ENCODE peak calls at places on chromosome 20, in ten cellular contexts. G, D, V, O, W, X, I, M, U and S are unnamed samples.

GRCh38 chr20:46916244-46916603 is 21.6 kb downstream of the EYA2 start:
- DNase-seq in G (no peak), D (no peak), V (no peak), O (no peak), W (no peak), X (no peak), I (no peak), M (no peak), U (no peak), S (no peak)

GRCh38 chr20:51174536-51174935 is 151.6 kb upstream of the KCNG1 start:
- DNase-seq in G (no peak), D (no peak), V (no peak), O (no peak), W (no peak), X (no peak), I (no peak), M (no peak), U (no peak), S (no peak)

GRCh38 chr20:18176318-18176785 is 38.7 kb downstream of the KAT14 start:
- DNase-seq in G (no peak), D (peak), V (no peak), O (no peak), W (no peak), X (no peak), I (no peak), M (no peak), U (no peak), S (no peak)

GRCh38 chr20:11041396-11041795 is 367.6 kb upstream of the JAG1 start:
- DNase-seq in G (no peak), D (no peak), V (no peak), O (no peak), W (no peak), X (no peak), I (no peak), M (no peak), U (no peak), S (peak)

GRCh38 chr20:46962452-46963195 is 68.0 kb downstream of the EYA2 start:
- DNase-seq in G (peak), D (no peak), V (no peak), O (no peak), W (no peak), X (peak), I (no peak), M (no peak), U (no peak), S (no peak)

GRCh38 chr20:41476013-41476441 is 109.4 kb upstream of the EMILIN3 start:
- DNase-seq in G (no peak), D (peak), V (peak), O (peak), W (no peak), X (no peak), I (peak), M (no peak), U (peak), S (peak)

GRCh38 chr20:43751167-43752050 is 24.6 kb upstream of the GTSF1L start:
- DNase-seq in G (peak), D (peak), V (peak), O (no peak), W (no peak), X (no peak), I (no peak), M (no peak), U (no peak), S (peak)

GRCh38 chr20:43977252-43977651 is 62.6 kb downstream of the TOX2 start:
- DNase-seq in G (no peak), D (peak), V (no peak), O (no peak), W (no peak), X (no peak), I (no peak), M (no peak), U (no peak), S (peak)

GRCh38 chr20:3595541-3595940 is 67.7 kb downstream of the GFRA4 start:
- DNase-seq in G (no peak), D (no peak), V (no peak), O (no peak), W (no peak), X (no peak), I (no peak), M (no peak), U (no peak), S (no peak)

GRCh38 chr20:34112600-34113061 is 588 bp upstream of the EIF2S2 start:
- DNase-seq in G (no peak), D (peak), V (peak), O (peak), W (peak), X (peak), I (peak), M (no peak), U (peak), S (peak)

GRCh38 chr20:17885076-17885475 is 83.5 kb downstream of the SNX5 start:
- DNase-seq in G (no peak), D (no peak), V (no peak), O (no peak), W (no peak), X (no peak), I (no peak), M (peak), U (no peak), S (no peak)

GRCh38 chr20:32970115-32970972 is 33.9 kb downstream of the SUN5 start:
- DNase-seq in G (no peak), D (no peak), V (no peak), O (no peak), W (peak), X (no peak), I (peak), M (peak), U (no peak), S (no peak)

GRCh38 chr20:13817342-13817741 is 32.5 kb downstream of the NDUFAF5 start:
- DNase-seq in G (no peak), D (no peak), V (no peak), O (no peak), W (no peak), X (no peak), I (no peak), M (no peak), U (no peak), S (peak)

GRCh38 chr20:43029161-43029560 is 160.5 kb downstream of the PTPRT start:
- DNase-seq in G (no peak), D (no peak), V (no peak), O (no peak), W (no peak), X (no peak), I (no peak), M (no peak), U (no peak), S (no peak)

GRCh38 chr20:39291301-39291700 is 329.2 kb downstream of the DHX35 start:
- DNase-seq in G (no peak), D (peak), V (no peak), O (peak), W (no peak), X (no peak), I (no peak), M (no peak), U (no peak), S (peak)

GRCh38 chr20:45962031-45962755 is 9.8 kb downstream of the ZNF335 start:
- DNase-seq in G (no peak), D (no peak), V (no peak), O (no peak), W (no peak), X (peak), I (no peak), M (peak), U (no peak), S (no peak)

GRCh38 chr20:12528591-12529041 is 480.2 kb upstream of the SPTLC3 start:
- DNase-seq in G (no peak), D (no peak), V (no peak), O (no peak), W (no peak), X (no peak), I (no peak), M (no peak), U (no peak), S (no peak)

GRCh38 chr20:24480523-24480922 is 11.1 kb downstream of the SYNDIG1 start:
- DNase-seq in G (no peak), D (no peak), V (no peak), O (no peak), W (no peak), X (no peak), I (no peak), M (no peak), U (no peak), S (no peak)

DNA sequence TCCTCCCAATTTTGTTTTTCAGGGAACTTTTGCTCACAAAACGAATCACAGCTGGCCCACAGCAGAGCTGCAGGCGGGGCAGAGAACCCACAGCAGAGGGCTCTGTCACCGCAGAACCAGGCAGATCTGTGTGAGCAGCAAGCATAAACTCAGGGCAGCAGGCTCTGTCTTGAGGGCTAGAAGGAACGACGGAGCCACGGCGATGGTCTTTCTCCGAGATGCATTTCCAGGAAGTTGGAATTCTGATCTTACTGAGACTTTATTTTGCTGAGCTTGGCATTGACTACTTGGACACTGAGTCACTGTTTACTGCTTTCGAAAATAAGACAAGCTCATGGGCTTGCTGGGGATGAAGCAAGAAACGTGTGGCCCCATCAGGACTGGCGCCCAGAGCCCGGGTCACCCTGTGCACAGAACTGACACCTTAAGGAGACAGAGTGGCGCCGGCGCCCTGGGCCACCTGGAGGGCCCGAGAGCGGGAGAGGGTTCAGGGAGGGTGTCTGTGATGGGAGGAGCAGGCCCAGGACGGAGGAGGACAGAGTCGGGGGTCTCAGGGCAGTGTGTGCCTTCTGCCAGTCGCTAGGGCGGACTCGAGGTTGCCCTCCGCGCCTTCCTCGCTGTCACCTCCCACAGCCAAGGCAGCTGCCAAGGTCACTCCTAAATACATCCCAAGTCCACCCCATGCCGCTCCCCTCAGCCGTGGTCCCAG is 106.2 kb upstream of the NXT1 start:
- DNase-seq in G (no peak), D (peak), V (no peak), O (no peak), W (no peak), X (peak), I (no peak), M (no peak), U (no peak), S (no peak)
- H3K27ac ChIP-seq in G (no peak), D (no peak), V (peak), O (no peak), W (no peak), X (no peak), I (no peak), M (no peak), U (no peak), S (no peak)

DNA sequence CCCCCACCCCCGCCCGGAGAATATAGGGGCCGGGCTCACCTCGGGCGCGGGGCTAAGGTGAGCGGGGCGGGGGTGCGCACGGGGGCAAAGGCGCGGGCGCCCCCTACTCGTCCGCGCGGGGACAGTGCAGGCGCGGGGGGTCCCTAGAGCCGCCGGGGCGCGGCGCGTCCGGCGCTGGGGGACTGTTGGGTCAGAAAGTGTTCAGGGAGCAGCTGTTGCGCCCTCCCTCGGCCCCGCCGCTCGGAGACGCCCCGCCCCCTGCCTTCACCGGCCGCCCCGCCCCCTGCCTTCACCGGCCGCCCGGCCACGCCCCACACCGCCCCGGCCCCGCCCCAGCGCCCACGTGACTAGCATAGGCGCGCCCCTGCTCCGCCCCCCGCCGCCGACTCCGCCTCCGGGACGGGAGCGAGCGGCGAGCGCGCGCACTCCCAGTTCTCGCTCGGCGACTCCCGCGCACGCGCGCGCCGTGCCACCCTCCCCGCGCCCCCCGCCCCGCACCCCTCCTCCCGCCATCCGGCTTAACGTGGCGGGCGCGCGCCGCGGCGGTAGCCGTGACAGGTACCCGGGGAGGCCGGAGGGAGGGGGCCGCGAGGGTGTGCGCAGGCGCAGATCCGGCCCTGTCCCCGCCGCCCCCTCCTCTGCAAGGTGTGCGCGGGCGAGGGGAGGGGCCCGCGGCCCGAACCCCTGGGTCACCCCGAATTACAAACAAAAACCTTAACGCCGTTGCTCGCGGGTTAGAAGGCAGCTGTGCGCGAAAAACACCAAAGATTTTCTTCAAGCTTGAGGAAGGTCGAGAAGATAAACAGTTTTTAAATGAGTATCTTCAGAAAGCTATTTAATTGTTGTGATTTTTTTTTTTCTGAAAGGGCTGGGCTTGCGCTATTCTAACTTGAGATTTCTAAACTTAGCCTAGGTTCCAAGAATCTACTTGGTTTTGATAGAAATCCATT is 704 bp upstream of the ZNF217 start:
- DNase-seq in G (peak), D (peak), V (peak), O (peak), W (peak), X (peak), I (peak), M (peak), U (peak), S (peak)
- TF ChIP-seq CTCF in G (peak), D (no peak), V (no peak), O (peak), W (peak), X (peak), I (peak), M (no peak), U (peak), S (no peak)

DNA sequence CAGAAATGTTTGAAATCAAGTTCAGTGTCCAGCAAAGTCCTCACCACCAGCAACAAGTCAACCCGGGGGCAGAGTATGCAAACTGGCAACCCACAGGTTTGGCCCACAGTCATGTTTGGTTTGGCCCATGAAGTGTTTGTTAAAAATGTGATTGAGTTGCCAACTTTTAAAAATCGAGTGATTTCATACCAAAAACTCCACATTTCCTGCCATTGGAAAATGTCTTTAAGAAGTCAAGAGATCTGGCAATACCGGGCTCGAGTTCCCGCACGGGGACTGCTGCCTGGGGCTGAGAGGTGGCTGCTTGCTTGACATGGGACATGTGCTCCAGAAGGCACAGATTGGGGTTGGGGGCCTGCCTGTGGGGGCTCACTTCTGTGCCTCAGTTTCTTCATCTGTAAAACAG is 36.1 kb downstream of the PREX1 start:
- DNase-seq in G (no peak), D (peak), V (no peak), O (no peak), W (no peak), X (peak), I (no peak), M (peak), U (peak), S (peak)
- H3K27ac ChIP-seq in G (no peak), D (no peak), V (no peak), O (no peak), W (peak), X (no peak), I (no peak), M (peak), U (no peak), S (no peak)

DNA sequence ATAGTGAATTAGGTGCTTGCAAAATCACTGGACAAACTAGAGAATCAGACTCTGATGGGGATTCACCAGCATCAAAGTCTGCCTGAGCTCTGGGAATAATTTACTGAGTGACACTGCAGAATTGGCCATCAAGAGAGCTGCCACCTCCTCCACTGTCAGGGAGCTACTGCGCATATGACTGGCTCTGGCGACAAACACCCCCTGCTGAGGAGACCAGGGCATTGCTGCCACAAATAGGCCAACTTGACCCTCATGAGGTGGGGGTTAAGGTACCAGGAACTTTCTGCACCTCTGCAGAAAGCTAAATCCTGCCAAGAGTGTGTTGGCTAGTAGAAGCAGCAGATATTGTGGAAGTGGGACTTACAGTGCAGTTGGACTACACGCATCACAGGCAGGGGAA is 88.0 kb downstream of the CDS2 start:
- DNase-seq in G (no peak), D (no peak), V (no peak), O (no peak), W (no peak), X (no peak), I (no peak), M (no peak), U (no peak), S (no peak)
- TF ChIP-seq CTCF in G (no peak), D (no peak), V (no peak), O (no peak), W (no peak), X (no peak), I (no peak), M (no peak), U (no peak), S (no peak)

DNA sequence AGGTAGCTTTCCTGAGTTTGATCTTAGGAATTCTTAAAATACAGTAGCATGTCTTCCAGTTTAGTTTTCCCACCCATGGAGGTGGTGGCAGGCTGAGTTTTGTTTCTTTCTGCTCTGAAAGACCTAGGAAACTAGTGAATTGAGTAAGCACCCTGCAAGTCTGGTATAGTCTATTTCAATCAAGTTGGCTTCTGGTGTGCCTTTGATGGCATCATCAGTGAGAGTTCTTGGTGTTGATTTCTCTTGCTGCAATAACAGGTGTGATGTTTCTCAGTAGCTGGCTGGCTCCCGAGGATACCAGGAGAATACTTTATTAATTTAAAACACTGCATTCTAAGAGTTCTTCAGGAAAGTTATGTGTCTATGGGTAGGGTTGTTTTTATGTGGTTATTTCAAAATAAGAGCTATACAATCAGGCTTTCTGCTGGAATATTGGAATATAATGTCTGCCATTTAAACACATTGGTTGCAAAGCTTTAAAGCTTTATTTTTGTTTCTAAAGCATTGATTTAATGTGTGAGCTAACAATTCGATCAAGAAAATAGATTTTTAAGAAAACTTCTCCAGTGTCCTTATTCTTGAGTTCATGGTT is 19.0 kb downstream of the VAPB start:
- DNase-seq in G (peak), D (no peak), V (no peak), O (no peak), W (no peak), X (no peak), I (no peak), M (no peak), U (peak), S (no peak)
- H3K27ac ChIP-seq in G (peak), D (no peak), V (peak), O (no peak), W (peak), X (peak), I (no peak), M (no peak), U (peak), S (peak)

GRCh38 chr20:35541783-35542662 is at the start of gene ERGIC3:
- DNase-seq in G (peak), D (peak), V (peak), O (peak), W (peak), X (peak), I (peak), M (peak), U (peak), S (peak)
- TF ChIP-seq CTCF in G (no peak), D (no peak), V (no peak), O (peak), W (peak), X (no peak), I (peak), M (no peak), U (no peak), S (no peak)

DNA sequence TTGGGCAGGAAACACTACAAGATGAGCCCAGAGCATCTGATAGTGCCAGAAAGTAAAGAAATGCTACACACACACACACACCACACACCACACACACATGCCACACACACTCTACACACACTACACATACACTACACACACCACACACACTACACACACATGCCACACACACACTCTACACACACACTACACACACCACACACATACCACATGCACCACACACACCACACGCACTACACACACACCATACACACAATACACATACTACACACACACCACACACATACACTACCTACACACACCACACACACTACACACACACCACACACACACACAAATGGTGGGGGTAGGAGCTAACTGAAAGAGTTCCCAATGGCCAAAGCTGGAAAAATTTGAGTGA is 3.6 kb upstream of the TMEM74B start:
- DNase-seq in G (no peak), D (no peak), V (no peak), O (no peak), W (no peak), X (no peak), I (no peak), M (no peak), U (no peak), S (no peak)
- H3K27ac ChIP-seq in G (no peak), D (no peak), V (no peak), O (no peak), W (no peak), X (no peak), I (no peak), M (no peak), U (no peak), S (no peak)

DNA sequence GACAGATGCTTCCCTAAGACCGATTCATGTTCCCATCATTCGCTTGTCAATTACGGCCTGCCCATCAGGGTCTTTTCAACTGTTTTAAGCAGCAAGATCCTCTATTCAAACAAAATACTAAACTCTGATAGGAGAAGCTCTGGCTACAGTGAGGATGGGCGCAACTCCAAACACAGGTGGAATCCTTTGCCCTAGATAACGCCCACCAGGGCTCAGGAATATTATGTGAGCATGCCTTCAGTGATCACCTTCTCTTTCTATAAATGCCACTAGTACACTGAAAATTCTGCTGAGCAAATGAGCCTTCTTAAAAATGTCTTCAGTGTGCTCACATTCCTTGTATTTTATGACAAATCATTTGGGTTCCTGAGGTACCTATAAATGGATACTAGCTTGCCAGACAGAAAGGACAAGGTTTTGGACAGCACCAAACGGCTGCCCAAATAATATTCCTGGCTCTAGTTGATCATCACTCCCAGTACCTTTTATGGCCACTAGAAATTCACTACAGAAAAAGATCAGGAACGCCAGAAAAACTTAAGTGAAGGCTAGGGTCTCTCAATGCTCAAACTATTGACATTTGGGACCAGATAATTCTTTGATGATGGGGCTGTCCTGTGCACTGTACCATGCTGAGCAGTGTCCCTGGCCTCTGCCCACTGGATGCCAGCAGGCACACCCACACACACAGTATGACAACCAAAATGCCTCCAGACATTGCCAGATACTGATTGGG is 13.1 kb downstream of the ZNF217 start:
- DNase-seq in G (no peak), D (no peak), V (no peak), O (no peak), W (no peak), X (no peak), I (no peak), M (no peak), U (no peak), S (no peak)
- TF ChIP-seq CTCF in G (peak), D (no peak), V (peak), O (peak), W (no peak), X (no peak), I (peak), M (peak), U (no peak), S (no peak)